ENCODE peak calls at places on chromosomes 2 and 18, in seven cellular contexts. S is fibroblast of lung, J is kidney, W is sigmoid colon, E is adrenal gland, P is neural progenitor cell, U is heart right ventricle. A is an unnamed sample. For H3K4me1, the result is how much of the 10 kb centered on the place peaks cover.

GRCh38 chr2:54574860-54575247 is 118.7 kb downstream of the SPTBN1 start:
- DNase-seq in S (no peak), J (no peak), W (no peak), E (no peak), P (no peak), U (no peak), A (no peak)

GRCh38 chr2:217733461-217733860 is 269.3 kb downstream of the TNS1 start:
- DNase-seq in S (no peak), J (no peak), W (no peak), E (no peak), P (no peak), U (no peak), A (no peak)

GRCh38 chr2:172887280-172887679 is 151.6 kb downstream of the RAPGEF4 start:
- DNase-seq in S (no peak), J (no peak), W (no peak), E (no peak), P (no peak), U (no peak), A (no peak)

GRCh38 chr2:34910018-34910417 is 1310.9 kb upstream of the FAM98A start:
- DNase-seq in S (no peak), J (no peak), W (no peak), E (no peak), P (no peak), U (no peak), A (no peak)

GRCh38 chr2:163658556-163658955 is 77.3 kb downstream of the FIGN start:
- DNase-seq in S (no peak), J (no peak), W (no peak), E (no peak), P (peak), U (no peak), A (peak)

GRCh38 chr2:215767625-215768024 is 245.7 kb downstream of the MREG start:
- DNase-seq in S (no peak), J (no peak), W (no peak), E (no peak), P (no peak), U (no peak), A (no peak)

GRCh38 chr18:50231621-50232020 is 34.7 kb downstream of the CFAP53 start:
- DNase-seq in S (no peak), J (no peak), W (no peak), E (no peak), P (no peak), U (no peak), A (no peak)

GRCh38 chr18:53984021-53984420 is 240.4 kb downstream of the MBD2 start:
- DNase-seq in S (no peak), J (no peak), W (no peak), E (no peak), P (no peak), U (no peak), A (peak)

GRCh38 chr18:37393945-37394609 is 171.5 kb downstream of the CELF4 start:
- DNase-seq in S (peak), J (peak), W (peak), E (peak), P (peak), U (peak), A (peak)

DNA sequence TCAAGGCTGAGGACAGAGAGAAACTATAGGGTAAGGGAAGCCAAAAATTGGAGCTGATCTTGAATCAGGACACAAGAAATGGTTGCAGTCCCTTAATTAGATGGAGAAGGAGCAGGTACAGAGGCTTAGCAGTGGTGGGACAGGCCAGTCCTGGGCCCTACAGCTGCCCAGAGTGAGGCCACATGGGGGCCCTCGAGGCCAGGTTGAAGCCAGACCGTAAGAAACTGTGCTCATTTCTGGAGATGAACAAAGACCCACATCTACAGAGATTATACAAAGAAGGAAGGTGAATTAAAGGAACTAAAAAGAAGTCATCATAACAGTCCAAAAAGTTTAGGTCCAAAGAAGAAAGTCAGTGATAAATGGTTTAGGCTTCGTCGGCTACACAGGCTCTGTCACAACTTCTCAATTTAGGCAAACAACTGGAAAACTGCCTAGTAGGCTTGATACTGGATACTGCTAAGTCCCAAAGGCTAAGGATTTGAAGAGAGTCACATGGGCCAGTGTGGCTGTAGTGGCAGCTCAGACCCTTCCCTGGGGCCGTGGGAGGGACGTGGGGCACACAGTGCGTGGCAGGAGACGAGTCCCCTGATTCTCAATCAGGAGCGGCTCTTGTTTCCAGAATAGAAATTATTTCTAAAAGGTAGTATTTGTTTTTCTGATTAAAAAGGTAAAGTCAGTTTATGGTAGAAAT is 50.4 kb upstream of the CNGA3 start:
- DNase-seq in S (no peak), J (no peak), W (no peak), E (no peak), P (no peak), U (no peak), A (no peak)
- TF ChIP-seq CTCF in S (no peak), J (no peak), W (no peak), E (no peak), P (no peak), U (no peak), A (peak)

GRCh38 chr2:196234672-196235071 is 63.3 kb upstream of the STK17B start:
- DNase-seq in S (peak), J (no peak), W (no peak), E (no peak), P (no peak), U (no peak), A (peak)
- H3K4me1 ChIP-seq in S (under half), J (under half), W (under half), E (under half), P (under half), U (under half), A (under half)

GRCh38 chr18:78922856-78923255 is 56.8 kb upstream of the SALL3 start:
- DNase-seq in S (no peak), J (peak), W (peak), E (no peak), P (no peak), U (no peak), A (no peak)
- TF ChIP-seq CTCF in S (no peak), J (no peak), W (no peak), E (no peak), P (no peak), U (no peak), A (no peak)

DNA sequence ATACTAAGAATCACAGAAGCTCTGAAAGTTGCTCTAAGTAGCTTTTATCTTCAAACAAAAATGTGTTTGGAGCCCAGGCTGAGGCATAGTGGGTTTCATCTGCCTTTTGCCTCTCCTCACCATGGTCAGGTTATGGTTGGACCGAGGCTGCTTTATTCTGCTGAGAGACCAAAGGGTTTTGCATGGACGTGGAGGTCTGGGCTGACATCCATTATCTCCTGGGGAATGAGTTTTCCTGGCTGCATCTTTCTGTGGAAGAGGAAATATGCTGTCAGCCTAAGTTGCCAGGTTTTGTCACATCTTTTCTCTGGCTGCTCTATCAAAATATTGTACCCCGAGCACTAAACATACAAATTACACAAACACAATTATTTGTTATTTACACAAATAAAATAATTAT is 223.2 kb downstream of the LDLRAD4 start:
- DNase-seq in S (no peak), J (no peak), W (peak), E (no peak), P (no peak), U (no peak), A (no peak)
- H3K4me1 ChIP-seq in S (under half), J (under half), W (under half), E (under half), P (under half), U (under half), A (under half)

GRCh38 chr2:230930149-230930780 is 5.2 kb upstream of the GPR55 start:
- DNase-seq in S (no peak), J (no peak), W (peak), E (peak), P (no peak), U (no peak), A (no peak)
- TF ChIP-seq CTCF in S (no peak), J (no peak), W (no peak), E (no peak), P (no peak), U (no peak), A (no peak)

GRCh38 chr2:119674711-119675500 is 4.1 kb upstream of the TMEM177 start:
- DNase-seq in S (no peak), J (no peak), W (no peak), E (no peak), P (peak), U (no peak), A (no peak)
- H3K4me1 ChIP-seq in S (under half), J (under half), W (under half), E (under half), P (under half), U (under half), A (under half)

GRCh38 chr2:74762789-74763188 is 71.1 kb upstream of the HK2 start:
- DNase-seq in S (no peak), J (no peak), W (no peak), E (no peak), P (no peak), U (no peak), A (peak)
- TF ChIP-seq CTCF in S (no peak), J (no peak), W (no peak), E (no peak), P (peak), U (peak), A (peak)

GRCh38 chr2:37644191-37644590 is 27.3 kb downstream of the CDC42EP3 start:
- DNase-seq in S (no peak), J (no peak), W (no peak), E (no peak), P (no peak), U (no peak), A (no peak)

GRCh38 chr2:37645836-37646235 is 25.6 kb downstream of the CDC42EP3 start:
- DNase-seq in S (no peak), J (no peak), W (no peak), E (no peak), P (no peak), U (no peak), A (no peak)

GRCh38 chr2:37645363-37645762 is 26.1 kb downstream of the CDC42EP3 start:
- DNase-seq in S (peak), J (no peak), W (no peak), E (no peak), P (no peak), U (no peak), A (peak)

GRCh38 chr2:37641582-37642111 is 29.8 kb downstream of the CDC42EP3 start:
- DNase-seq in S (peak), J (no peak), W (no peak), E (no peak), P (no peak), U (no peak), A (no peak)

GRCh38 chr2:37643102-37644078 is 28.1 kb downstream of the CDC42EP3 start:
- DNase-seq in S (no peak), J (no peak), W (no peak), E (no peak), P (no peak), U (no peak), A (no peak)
- H3K4me1 ChIP-seq in S (under half), J (under half), W (half or more), E (under half), P (under half), U (under half), A (under half)

GRCh38 chr2:196954001-196954400 is 27.5 kb upstream of the PGAP1 start:
- DNase-seq in S (no peak), J (no peak), W (no peak), E (no peak), P (no peak), U (no peak), A (no peak)

GRCh38 chr2:196957442-196957841 is 30.9 kb upstream of the PGAP1 start:
- DNase-seq in S (no peak), J (no peak), W (no peak), E (no peak), P (peak), U (no peak), A (no peak)

GRCh38 chr2:196955036-196955435 is 28.5 kb upstream of the PGAP1 start:
- DNase-seq in S (no peak), J (no peak), W (no peak), E (no peak), P (no peak), U (no peak), A (no peak)

GRCh38 chr2:196949116-196949515 is 22.6 kb upstream of the PGAP1 start:
- DNase-seq in S (no peak), J (no peak), W (no peak), E (no peak), P (no peak), U (no peak), A (no peak)

GRCh38 chr2:196951973-196952372 is 25.5 kb upstream of the PGAP1 start:
- DNase-seq in S (no peak), J (no peak), W (no peak), E (no peak), P (no peak), U (no peak), A (no peak)
- TF ChIP-seq CTCF in S (no peak), J (no peak), W (no peak), E (no peak), P (no peak), U (no peak), A (no peak)